ENCODE peak calls at places on chromosomes 1 and 21, in five cellular contexts. F, R, M, T and U are unnamed samples.

GRCh38 chr1:14567056-14567455 is 31.4 kb upstream of the KAZN start:
- DNase-seq in F (peak), R (no peak), M (no peak), T (no peak), U (no peak)

GRCh38 chr1:116559304-116559761 is 11.5 kb downstream of the CD58 start:
- DNase-seq in F (no peak), R (no peak), M (no peak), T (no peak), U (no peak)

GRCh38 chr1:118223426-118223825 is 38.4 kb upstream of the SPAG17 start:
- DNase-seq in F (peak), R (no peak), M (peak), T (no peak), U (no peak)

GRCh38 chr1:176866011-176866410 is 298.5 kb downstream of the ASTN1 start:
- DNase-seq in F (no peak), R (no peak), M (peak), T (no peak), U (no peak)

GRCh38 chr1:9573723-9574122 is 15.0 kb upstream of the TMEM201 start:
- DNase-seq in F (peak), R (no peak), M (peak), T (no peak), U (no peak)

GRCh38 chr1:97507863-97508262 is 413.0 kb downstream of the DPYD start:
- DNase-seq in F (no peak), R (no peak), M (peak), T (peak), U (no peak)

GRCh38 chr1:66446261-66447001 is 87.5 kb upstream of the SGIP1 start:
- DNase-seq in F (peak), R (no peak), M (peak), T (peak), U (peak)

GRCh38 chr1:98048234-98048633 is 127.4 kb upstream of the DPYD start:
- DNase-seq in F (peak), R (peak), M (peak), T (peak), U (peak)

GRCh38 chr1:8689431-8690252 is 127.8 kb downstream of the RERE start:
- DNase-seq in F (no peak), R (no peak), M (no peak), T (no peak), U (no peak)

GRCh38 chr1:236128646-236129178 is 13.6 kb upstream of the GPR137B start:
- DNase-seq in F (no peak), R (no peak), M (peak), T (no peak), U (no peak)

GRCh38 chr1:205688171-205688570 is 7.9 kb upstream of the SLC45A3 start:
- DNase-seq in F (no peak), R (no peak), M (no peak), T (no peak), U (no peak)

GRCh38 chr1:29236993-29237905 is 927 bp downstream of the PTPRU start:
- DNase-seq in F (peak), R (peak), M (peak), T (peak), U (no peak)

GRCh38 chr1:1006305-1007159 is 6.6 kb upstream of the HES4 start:
- DNase-seq in F (no peak), R (peak), M (no peak), T (peak), U (no peak)

GRCh38 chr1:220834155-220834870 is 44.9 kb upstream of the HLX start:
- DNase-seq in F (no peak), R (no peak), M (no peak), T (no peak), U (no peak)

GRCh38 chr1:20343149-20343936 is 52.7 kb downstream of the VWA5B1 start:
- DNase-seq in F (peak), R (peak), M (no peak), T (no peak), U (no peak)

GRCh38 chr1:42957880-42958487 is 684 bp downstream of the SLC2A1 start:
- DNase-seq in F (peak), R (peak), M (peak), T (peak), U (no peak)

GRCh38 chr1:107538502-107538901 is 397.7 kb downstream of the NTNG1 start:
- DNase-seq in F (no peak), R (no peak), M (no peak), T (no peak), U (no peak)

GRCh38 chr1:59377350-59377904 is 80.5 kb downstream of the FGGY start:
- DNase-seq in F (no peak), R (no peak), M (no peak), T (no peak), U (no peak)

GRCh38 chr1:154862927-154863701 is 7.0 kb downstream of the KCNN3 start:
- DNase-seq in F (peak), R (no peak), M (no peak), T (no peak), U (no peak)

GRCh38 chr1:199038188-199038587 is 399.3 kb downstream of the PTPRC start:
- DNase-seq in F (no peak), R (no peak), M (no peak), T (no peak), U (no peak)

GRCh38 chr1:36034692-36035091 is 49.2 kb upstream of the TEKT2 start:
- DNase-seq in F (no peak), R (no peak), M (peak), T (no peak), U (peak)

DNA sequence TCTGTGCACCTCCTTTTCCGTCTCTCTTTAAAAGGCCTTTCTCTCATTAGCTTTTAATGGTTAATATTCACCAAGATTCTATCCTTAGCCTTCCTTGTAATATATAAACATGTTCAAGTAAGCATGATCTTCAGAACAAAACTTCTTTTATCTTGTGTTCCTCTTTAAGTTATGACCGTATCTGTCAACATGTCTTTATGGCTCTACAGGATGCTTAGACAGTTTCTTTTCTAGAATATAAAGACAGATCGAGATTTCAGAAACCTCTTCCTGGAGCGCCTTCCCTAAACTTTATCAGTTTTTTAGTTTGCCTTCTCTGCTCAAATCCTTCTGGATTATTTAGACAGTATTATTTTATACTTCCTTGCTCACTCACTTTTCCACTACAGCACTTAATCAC is 7.2 kb downstream of the RO60 start:
- DNase-seq in F (no peak), R (no peak), M (no peak), T (no peak), U (no peak)
- H3K4me3 ChIP-seq in F (no peak), R (no peak), M (no peak), T (no peak), U (no peak)

DNA sequence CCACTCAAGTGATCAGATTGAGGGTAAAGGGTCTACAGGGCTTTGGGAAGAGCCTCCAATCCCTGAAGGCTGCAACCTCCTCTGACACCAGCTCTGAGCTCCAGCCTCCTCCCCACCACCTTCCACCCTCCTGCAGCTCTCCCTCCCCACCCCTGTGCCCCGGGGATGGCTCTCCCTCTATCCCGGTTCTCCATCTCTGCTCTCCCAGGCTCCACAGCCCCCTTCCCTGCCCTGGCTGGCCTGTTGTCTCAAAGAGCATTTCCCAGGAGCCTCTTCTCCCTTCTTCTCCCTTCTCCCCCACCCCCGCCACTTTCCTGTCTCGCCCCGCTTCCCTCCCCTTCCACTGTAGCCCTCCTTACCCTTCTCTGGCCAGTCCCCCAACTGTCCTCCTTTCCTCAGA is 1.1 kb downstream of the PLEKHA6 start:
- DNase-seq in F (no peak), R (no peak), M (no peak), T (no peak), U (no peak)
- H3K4me3 ChIP-seq in F (no peak), R (no peak), M (no peak), T (no peak), U (no peak)

DNA sequence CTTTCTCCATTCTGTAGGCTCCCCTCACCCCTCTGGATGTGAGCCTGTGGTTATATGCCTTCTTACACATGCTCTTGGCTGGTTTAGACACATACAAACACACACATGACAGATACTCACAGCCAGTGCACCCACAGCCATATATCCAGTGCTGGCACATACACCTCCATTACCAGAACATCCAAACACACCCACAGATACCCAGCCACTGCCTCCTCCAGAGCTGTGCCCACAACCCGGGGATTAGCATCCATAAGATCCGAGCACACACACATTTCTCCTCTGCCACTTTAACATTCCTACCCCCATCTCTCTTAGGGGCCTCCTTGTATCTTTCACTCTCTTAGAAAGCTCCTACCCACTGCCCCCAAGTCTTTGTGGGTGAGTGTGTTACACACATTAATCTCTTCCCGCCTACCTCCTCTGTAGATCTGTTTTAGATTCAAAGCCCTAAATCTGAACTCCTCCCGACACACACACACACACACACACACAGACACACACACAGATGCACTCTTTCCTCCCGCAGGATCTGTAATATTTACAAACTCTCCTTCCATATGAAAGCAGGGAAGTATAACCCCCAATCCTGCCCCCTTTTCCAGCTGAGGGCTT is 4.0 kb downstream of the PEA15 start:
- DNase-seq in F (no peak), R (no peak), M (no peak), T (no peak), U (no peak)
- H3K4me3 ChIP-seq in F (no peak), R (no peak), M (peak), T (no peak), U (no peak)

GRCh38 chr1:7355646-7356045 is 415.4 kb upstream of the VAMP3 start:
- DNase-seq in F (no peak), R (no peak), M (no peak), T (no peak), U (no peak)
- H3K4me3 ChIP-seq in F (no peak), R (no peak), M (no peak), T (no peak), U (no peak)

GRCh38 chr1:12169442-12170135 is 2.8 kb downstream of the TNFRSF1B start:
- DNase-seq in F (no peak), R (no peak), M (no peak), T (no peak), U (no peak)
- H3K4me3 ChIP-seq in F (no peak), R (no peak), M (no peak), T (peak), U (no peak)

GRCh38 chr1:47708658-47709301 is 270.9 kb downstream of the FOXD2 start:
- DNase-seq in F (peak), R (no peak), M (peak), T (no peak), U (no peak)
- H3K4me3 ChIP-seq in F (peak), R (no peak), M (no peak), T (no peak), U (no peak)

GRCh38 chr1:201059401-201059800 is 35.9 kb upstream of the KIF21B start:
- DNase-seq in F (no peak), R (no peak), M (no peak), T (no peak), U (no peak)
- H3K4me3 ChIP-seq in F (no peak), R (no peak), M (no peak), T (no peak), U (no peak)

GRCh38 chr21:29340228-29340627 is 41.5 kb downstream of the BACH1 start:
- DNase-seq in F (no peak), R (no peak), M (peak), T (no peak), U (no peak)

GRCh38 chr21:29346281-29346680 is 47.6 kb downstream of the BACH1 start:
- DNase-seq in F (no peak), R (no peak), M (no peak), T (no peak), U (no peak)

GRCh38 chr21:29338256-29338655 is 39.5 kb downstream of the BACH1 start:
- DNase-seq in F (no peak), R (no peak), M (no peak), T (no peak), U (no peak)

GRCh38 chr21:29343517-29343916 is 44.8 kb downstream of the BACH1 start:
- DNase-seq in F (no peak), R (no peak), M (peak), T (no peak), U (no peak)

GRCh38 chr21:29342394-29342957 is 43.8 kb downstream of the BACH1 start:
- DNase-seq in F (no peak), R (no peak), M (peak), T (peak), U (peak)
- H3K4me3 ChIP-seq in F (no peak), R (no peak), M (peak), T (no peak), U (no peak)